ENCODE peak calls at places on chromosomes 4 and X, in ten cellular contexts. One of them, this sample, is unnamed.

GRCh38 chr4:100695871-100696270 is 178.0 kb upstream of the EMCN start:
- DNase-seq in D341Med: no peak
- DNase-seq in EL: no peak
- DNase-seq in AG08396: no peak
- DNase-seq in NCI-H187: no peak
- DNase-seq in stimulated activated CD4-positive, alpha-beta T cell treated with anti-CD3 and anti-CD28 coated beads, Interleukin-4, amount 100 ng/mL, for 4 hours: no peak
- DNase-seq in breast epithelium: no peak
- DNase-seq in choroid plexus epithelial cell: no peak
- DNase-seq in AG04450: no peak
- DNase-seq in aorta: no peak
- DNase-seq in this sample: no peak

GRCh38 chrX:8820910-8821527 is 19.8 kb upstream of the FAM9A start:
- DNase-seq in D341Med: no peak
- DNase-seq in EL: peak; percentile 7
- DNase-seq in AG08396: no peak
- DNase-seq in NCI-H187: no peak
- DNase-seq in stimulated activated CD4-positive, alpha-beta T cell treated with anti-CD3 and anti-CD28 coated beads, Interleukin-4, amount 100 ng/mL, for 4 hours: no peak
- DNase-seq in breast epithelium: no peak
- DNase-seq in choroid plexus epithelial cell: peak; percentile 63
- DNase-seq in AG04450: no peak
- DNase-seq in aorta: no peak
- DNase-seq in this sample: no peak

GRCh38 chrX:143934542-143934941 is 50.7 kb downstream of the UBE2NL start:
- DNase-seq in D341Med: no peak
- DNase-seq in EL: no peak
- DNase-seq in AG08396: no peak
- DNase-seq in NCI-H187: no peak
- DNase-seq in stimulated activated CD4-positive, alpha-beta T cell treated with anti-CD3 and anti-CD28 coated beads, Interleukin-4, amount 100 ng/mL, for 4 hours: no peak
- DNase-seq in breast epithelium: no peak
- DNase-seq in choroid plexus epithelial cell: no peak
- DNase-seq in AG04450: no peak
- DNase-seq in aorta: no peak
- DNase-seq in this sample: no peak

GRCh38 chr4:67236793-67237192 is 308.5 kb downstream of the CENPC start:
- DNase-seq in D341Med: no peak
- DNase-seq in EL: no peak
- DNase-seq in AG08396: no peak
- DNase-seq in NCI-H187: no peak
- DNase-seq in stimulated activated CD4-positive, alpha-beta T cell treated with anti-CD3 and anti-CD28 coated beads, Interleukin-4, amount 100 ng/mL, for 4 hours: no peak
- DNase-seq in breast epithelium: no peak
- DNase-seq in choroid plexus epithelial cell: no peak
- DNase-seq in AG04450: no peak
- DNase-seq in aorta: no peak
- DNase-seq in this sample: no peak

GRCh38 chrX:39508300-39508692 is 589.5 kb downstream of the BCOR start:
- DNase-seq in D341Med: no peak
- DNase-seq in EL: no peak
- DNase-seq in AG08396: no peak
- DNase-seq in NCI-H187: no peak
- DNase-seq in stimulated activated CD4-positive, alpha-beta T cell treated with anti-CD3 and anti-CD28 coated beads, Interleukin-4, amount 100 ng/mL, for 4 hours: no peak
- DNase-seq in breast epithelium: no peak
- DNase-seq in choroid plexus epithelial cell: no peak
- DNase-seq in AG04450: no peak
- DNase-seq in aorta: no peak
- DNase-seq in this sample: no peak

GRCh38 chr4:145132521-145133098 is 34.5 kb downstream of the ABCE1 start:
- DNase-seq in D341Med: no peak
- DNase-seq in EL: peak; percentile 2
- DNase-seq in AG08396: no peak
- DNase-seq in NCI-H187: no peak
- DNase-seq in stimulated activated CD4-positive, alpha-beta T cell treated with anti-CD3 and anti-CD28 coated beads, Interleukin-4, amount 100 ng/mL, for 4 hours: no peak
- DNase-seq in breast epithelium: no peak
- DNase-seq in choroid plexus epithelial cell: peak; percentile 47
- DNase-seq in AG04450: no peak
- DNase-seq in aorta: no peak
- DNase-seq in this sample: no peak

GRCh38 chr4:145154573-145154972 is 25.8 kb downstream of the OTUD4 start:
- DNase-seq in D341Med: peak; percentile 35
- DNase-seq in EL: peak; percentile 25
- DNase-seq in AG08396: no peak
- DNase-seq in NCI-H187: no peak
- DNase-seq in stimulated activated CD4-positive, alpha-beta T cell treated with anti-CD3 and anti-CD28 coated beads, Interleukin-4, amount 100 ng/mL, for 4 hours: no peak
- DNase-seq in breast epithelium: no peak
- DNase-seq in choroid plexus epithelial cell: peak; percentile 63
- DNase-seq in AG04450: no peak
- DNase-seq in aorta: no peak
- DNase-seq in this sample: no peak

GRCh38 chr4:100269446-100269845 is 79.2 kb upstream of the DDIT4L start:
- DNase-seq in D341Med: peak; percentile 37
- DNase-seq in EL: no peak
- DNase-seq in AG08396: no peak
- DNase-seq in NCI-H187: no peak
- DNase-seq in stimulated activated CD4-positive, alpha-beta T cell treated with anti-CD3 and anti-CD28 coated beads, Interleukin-4, amount 100 ng/mL, for 4 hours: no peak
- DNase-seq in breast epithelium: no peak
- DNase-seq in choroid plexus epithelial cell: no peak
- DNase-seq in AG04450: no peak
- DNase-seq in aorta: no peak
- DNase-seq in this sample: no peak

GRCh38 chrX:48892896-48893295 is 4.7 kb downstream of the TIMM17B start:
- DNase-seq in D341Med: no peak
- DNase-seq in EL: no peak
- DNase-seq in AG08396: no peak
- DNase-seq in NCI-H187: no peak
- DNase-seq in stimulated activated CD4-positive, alpha-beta T cell treated with anti-CD3 and anti-CD28 coated beads, Interleukin-4, amount 100 ng/mL, for 4 hours: no peak
- DNase-seq in breast epithelium: no peak
- DNase-seq in choroid plexus epithelial cell: no peak
- DNase-seq in AG04450: no peak
- DNase-seq in aorta: peak; percentile 45
- DNase-seq in this sample: no peak

GRCh38 chrX:70231666-70232065 is 2.8 kb upstream of the AWAT1 start:
- DNase-seq in D341Med: no peak
- DNase-seq in EL: no peak
- DNase-seq in AG08396: no peak
- DNase-seq in NCI-H187: no peak
- DNase-seq in stimulated activated CD4-positive, alpha-beta T cell treated with anti-CD3 and anti-CD28 coated beads, Interleukin-4, amount 100 ng/mL, for 4 hours: no peak
- DNase-seq in breast epithelium: no peak
- DNase-seq in choroid plexus epithelial cell: no peak
- DNase-seq in AG04450: no peak
- DNase-seq in aorta: no peak
- DNase-seq in this sample: no peak

GRCh38 chr4:41933997-41934812 is 1.0 kb upstream of the TMEM33 start:
- DNase-seq in D341Med: no peak
- DNase-seq in EL: no peak
- DNase-seq in AG08396: no peak
- DNase-seq in NCI-H187: no peak
- DNase-seq in stimulated activated CD4-positive, alpha-beta T cell treated with anti-CD3 and anti-CD28 coated beads, Interleukin-4, amount 100 ng/mL, for 4 hours: no peak
- DNase-seq in breast epithelium: no peak
- DNase-seq in choroid plexus epithelial cell: no peak
- DNase-seq in AG04450: no peak
- DNase-seq in aorta: no peak
- DNase-seq in this sample: no peak

GRCh38 chrX:68830486-68831404 is 1.9 kb downstream of the EFNB1 start:
- DNase-seq in D341Med: no peak
- DNase-seq in EL: no peak
- DNase-seq in AG08396: no peak
- DNase-seq in NCI-H187: no peak
- DNase-seq in stimulated activated CD4-positive, alpha-beta T cell treated with anti-CD3 and anti-CD28 coated beads, Interleukin-4, amount 100 ng/mL, for 4 hours: no peak
- DNase-seq in breast epithelium: no peak
- DNase-seq in choroid plexus epithelial cell: no peak
- DNase-seq in AG04450: no peak
- DNase-seq in aorta: peak; percentile 78
- DNase-seq in this sample: no peak

GRCh38 chr4:132770776-132771175 is 378.3 kb upstream of the PCDH10 start:
- DNase-seq in D341Med: no peak
- DNase-seq in EL: no peak
- DNase-seq in AG08396: no peak
- DNase-seq in NCI-H187: no peak
- DNase-seq in stimulated activated CD4-positive, alpha-beta T cell treated with anti-CD3 and anti-CD28 coated beads, Interleukin-4, amount 100 ng/mL, for 4 hours: no peak
- DNase-seq in breast epithelium: no peak
- DNase-seq in choroid plexus epithelial cell: no peak
- DNase-seq in AG04450: no peak
- DNase-seq in aorta: no peak
- DNase-seq in this sample: no peak

GRCh38 chr4:168925789-168926490 is 84.1 kb downstream of the CBR4 start:
- DNase-seq in D341Med: no peak
- DNase-seq in EL: no peak
- DNase-seq in AG08396: no peak
- DNase-seq in NCI-H187: no peak
- DNase-seq in stimulated activated CD4-positive, alpha-beta T cell treated with anti-CD3 and anti-CD28 coated beads, Interleukin-4, amount 100 ng/mL, for 4 hours: no peak
- DNase-seq in breast epithelium: no peak
- DNase-seq in choroid plexus epithelial cell: no peak
- DNase-seq in AG04450: no peak
- DNase-seq in aorta: no peak
- DNase-seq in this sample: no peak

GRCh38 chr4:65386927-65387326 is 283.4 kb downstream of the EPHA5 start:
- DNase-seq in D341Med: no peak
- DNase-seq in EL: no peak
- DNase-seq in AG08396: no peak
- DNase-seq in NCI-H187: peak; percentile 1
- DNase-seq in stimulated activated CD4-positive, alpha-beta T cell treated with anti-CD3 and anti-CD28 coated beads, Interleukin-4, amount 100 ng/mL, for 4 hours: no peak
- DNase-seq in breast epithelium: no peak
- DNase-seq in choroid plexus epithelial cell: no peak
- DNase-seq in AG04450: no peak
- DNase-seq in aorta: no peak
- DNase-seq in this sample: no peak

GRCh38 chr4:150664935-150665334 is 83.0 kb downstream of the MAB21L2 start:
- DNase-seq in D341Med: no peak
- DNase-seq in EL: peak; percentile 33
- DNase-seq in AG08396: no peak
- DNase-seq in NCI-H187: no peak
- DNase-seq in stimulated activated CD4-positive, alpha-beta T cell treated with anti-CD3 and anti-CD28 coated beads, Interleukin-4, amount 100 ng/mL, for 4 hours: no peak
- DNase-seq in breast epithelium: no peak
- DNase-seq in choroid plexus epithelial cell: peak; percentile 46
- DNase-seq in AG04450: no peak
- DNase-seq in aorta: no peak
- DNase-seq in this sample: no peak

GRCh38 chrX:3320471-3321046 is 25.9 kb downstream of the MXRA5 start:
- DNase-seq in D341Med: no peak
- DNase-seq in EL: peak; percentile 0
- DNase-seq in AG08396: peak; percentile 34
- DNase-seq in NCI-H187: no peak
- DNase-seq in stimulated activated CD4-positive, alpha-beta T cell treated with anti-CD3 and anti-CD28 coated beads, Interleukin-4, amount 100 ng/mL, for 4 hours: no peak
- DNase-seq in breast epithelium: no peak
- DNase-seq in choroid plexus epithelial cell: no peak
- DNase-seq in AG04450: no peak
- DNase-seq in aorta: no peak
- DNase-seq in this sample: no peak

GRCh38 chr4:66160606-66161005 is 490.3 kb upstream of the EPHA5 start:
- DNase-seq in D341Med: no peak
- DNase-seq in EL: peak; percentile 27
- DNase-seq in AG08396: no peak
- DNase-seq in NCI-H187: no peak
- DNase-seq in stimulated activated CD4-positive, alpha-beta T cell treated with anti-CD3 and anti-CD28 coated beads, Interleukin-4, amount 100 ng/mL, for 4 hours: no peak
- DNase-seq in breast epithelium: no peak
- DNase-seq in choroid plexus epithelial cell: peak; percentile 5
- DNase-seq in AG04450: no peak
- DNase-seq in aorta: no peak
- DNase-seq in this sample: no peak

GRCh38 chr4:147090486-147090885 is 144.8 kb upstream of the TTC29 start:
- DNase-seq in D341Med: no peak
- DNase-seq in EL: no peak
- DNase-seq in AG08396: no peak
- DNase-seq in NCI-H187: peak; percentile 23
- DNase-seq in stimulated activated CD4-positive, alpha-beta T cell treated with anti-CD3 and anti-CD28 coated beads, Interleukin-4, amount 100 ng/mL, for 4 hours: no peak
- DNase-seq in breast epithelium: no peak
- DNase-seq in choroid plexus epithelial cell: no peak
- DNase-seq in AG04450: no peak
- DNase-seq in aorta: no peak
- DNase-seq in this sample: no peak

GRCh38 chr4:1512738-1513660 is 106.8 kb upstream of the NKX1-1 start:
- DNase-seq in D341Med: peak; percentile 94
- DNase-seq in EL: peak; percentile 33
- DNase-seq in AG08396: peak; percentile 71
- DNase-seq in NCI-H187: no peak
- DNase-seq in stimulated activated CD4-positive, alpha-beta T cell treated with anti-CD3 and anti-CD28 coated beads, Interleukin-4, amount 100 ng/mL, for 4 hours: peak; percentile 64
- DNase-seq in breast epithelium: no peak
- DNase-seq in choroid plexus epithelial cell: peak; percentile 39
- DNase-seq in AG04450: no peak
- DNase-seq in aorta: peak; percentile 78
- DNase-seq in this sample: peak; percentile 15

GRCh38 chr4:85756938-85757337 is 282.0 kb downstream of the ARHGAP24 start:
- DNase-seq in D341Med: peak; percentile 56
- DNase-seq in EL: peak; percentile 47
- DNase-seq in AG08396: peak; percentile 20
- DNase-seq in NCI-H187: no peak
- DNase-seq in stimulated activated CD4-positive, alpha-beta T cell treated with anti-CD3 and anti-CD28 coated beads, Interleukin-4, amount 100 ng/mL, for 4 hours: no peak
- DNase-seq in breast epithelium: no peak
- DNase-seq in choroid plexus epithelial cell: peak; percentile 75
- DNase-seq in AG04450: no peak
- DNase-seq in aorta: no peak
- DNase-seq in this sample: no peak

GRCh38 chrX:78330540-78330939 is 3.1 kb upstream of the CYSLTR1 start:
- DNase-seq in D341Med: no peak
- DNase-seq in EL: no peak
- DNase-seq in AG08396: no peak
- DNase-seq in NCI-H187: no peak
- DNase-seq in stimulated activated CD4-positive, alpha-beta T cell treated with anti-CD3 and anti-CD28 coated beads, Interleukin-4, amount 100 ng/mL, for 4 hours: no peak
- DNase-seq in breast epithelium: no peak
- DNase-seq in choroid plexus epithelial cell: no peak
- DNase-seq in AG04450: no peak
- DNase-seq in aorta: no peak
- DNase-seq in this sample: no peak

GRCh38 chrX:40082447-40083119 is 15.2 kb downstream of the BCOR start:
- DNase-seq in D341Med: no peak
- DNase-seq in EL: no peak
- DNase-seq in AG08396: no peak
- DNase-seq in NCI-H187: no peak
- DNase-seq in stimulated activated CD4-positive, alpha-beta T cell treated with anti-CD3 and anti-CD28 coated beads, Interleukin-4, amount 100 ng/mL, for 4 hours: no peak
- DNase-seq in breast epithelium: no peak
- DNase-seq in choroid plexus epithelial cell: no peak
- DNase-seq in AG04450: no peak
- DNase-seq in aorta: peak; percentile 83
- DNase-seq in this sample: no peak

GRCh38 chrX:100647095-100647494 is 3.1 kb downstream of the SRPX2 start:
- DNase-seq in D341Med: no peak
- DNase-seq in EL: peak; percentile 26
- DNase-seq in AG08396: no peak
- DNase-seq in NCI-H187: no peak
- DNase-seq in stimulated activated CD4-positive, alpha-beta T cell treated with anti-CD3 and anti-CD28 coated beads, Interleukin-4, amount 100 ng/mL, for 4 hours: no peak
- DNase-seq in breast epithelium: no peak
- DNase-seq in choroid plexus epithelial cell: peak; percentile 76
- DNase-seq in AG04450: no peak
- DNase-seq in aorta: no peak
- DNase-seq in this sample: no peak

GRCh38 chr4:26298198-26298950 is 22.4 kb upstream of the RBPJ start:
- DNase-seq in D341Med: no peak
- DNase-seq in EL: peak; percentile 72
- DNase-seq in AG08396: peak; percentile 41
- DNase-seq in NCI-H187: no peak
- DNase-seq in stimulated activated CD4-positive, alpha-beta T cell treated with anti-CD3 and anti-CD28 coated beads, Interleukin-4, amount 100 ng/mL, for 4 hours: no peak
- DNase-seq in breast epithelium: no peak
- DNase-seq in choroid plexus epithelial cell: peak; percentile 77
- DNase-seq in AG04450: peak; percentile 58
- DNase-seq in aorta: no peak
- DNase-seq in this sample: no peak

GRCh38 chr4:153622093-153622492 is 62.0 kb upstream of the TLR2 start:
- DNase-seq in D341Med: no peak
- DNase-seq in EL: no peak
- DNase-seq in AG08396: no peak
- DNase-seq in NCI-H187: no peak
- DNase-seq in stimulated activated CD4-positive, alpha-beta T cell treated with anti-CD3 and anti-CD28 coated beads, Interleukin-4, amount 100 ng/mL, for 4 hours: no peak
- DNase-seq in breast epithelium: no peak
- DNase-seq in choroid plexus epithelial cell: no peak
- DNase-seq in AG04450: no peak
- DNase-seq in aorta: no peak
- DNase-seq in this sample: no peak

GRCh38 chr4:11151500-11151899 is 277.2 kb downstream of the HS3ST1 start:
- DNase-seq in D341Med: no peak
- DNase-seq in EL: no peak
- DNase-seq in AG08396: no peak
- DNase-seq in NCI-H187: no peak
- DNase-seq in stimulated activated CD4-positive, alpha-beta T cell treated with anti-CD3 and anti-CD28 coated beads, Interleukin-4, amount 100 ng/mL, for 4 hours: no peak
- DNase-seq in breast epithelium: no peak
- DNase-seq in choroid plexus epithelial cell: no peak
- DNase-seq in AG04450: no peak
- DNase-seq in aorta: no peak
- DNase-seq in this sample: no peak

This sample was measured in activated T-helper 9 cell treated with anti-CD3 and anti-CD28 coated beads, Interleukin-2, amount 50 U/mL, for 16 hours.